ENCODE peak calls at places on chromosomes 12 and 14, in ten cellular contexts. Y is aorta, Z is prostate gland, D is MM.1S, C is gastrocnemius medialis, R is transverse colon, F is iPS DF 6.9, G is psoas muscle, E is GM23248, M is GM23338. T is an unnamed sample.

GRCh38 chr14:92657457-92658142 is 90.8 kb downstream of the LGMN start:
- DNase-seq in Z (no peak), R (peak; percentile 54), M (no peak), E (no peak), D (no peak), G (peak; percentile 51), Y (peak; percentile 80), C (peak; percentile 61), F (no peak), T (no peak)

GRCh38 chr12:95789126-95790024 is 1.2 kb downstream of the NTN4 start:
- DNase-seq in R (peak; percentile 17), F (no peak), Y (peak; percentile 84), D (no peak), E (peak; percentile 33), Z (peak; percentile 13), M (peak; percentile 71), G (peak; percentile 21), C (no peak), T (no peak)

GRCh38 chr14:55715889-55716288 is 135.9 kb downstream of the KTN1 start:
- DNase-seq in R (no peak), Z (no peak), G (peak; percentile 23), F (no peak), M (no peak), Y (no peak), D (no peak), C (peak; percentile 79), E (peak; percentile 96), T (no peak)

GRCh38 chr12:111154180-111154579 is 214.7 kb downstream of the PHETA1 start:
- DNase-seq in Y (no peak), F (no peak), G (no peak), Z (no peak), D (no peak), M (peak; percentile 60), R (no peak), C (no peak), E (peak; percentile 21), T (no peak)

GRCh38 chr12:53600490-53601295 is 25.5 kb downstream of the ATF7 start:
- DNase-seq in F (no peak), D (no peak), Z (no peak), C (no peak), M (no peak), G (no peak), Y (peak; percentile 31), R (no peak), E (no peak), T (no peak)

GRCh38 chr12:89856431-89856830 is 147.8 kb upstream of the ATP2B1 start:
- DNase-seq in D (peak; percentile 59), F (no peak), R (no peak), Y (no peak), Z (no peak), G (no peak), C (no peak), M (no peak), E (peak; percentile 78), T (no peak)

GRCh38 chr12:123288751-123289346 is 17.2 kb upstream of the CDK2AP1 start:
- DNase-seq in F (no peak), G (no peak), Z (no peak), R (no peak), E (no peak), Y (peak; percentile 67), D (no peak), M (no peak), C (no peak), T (no peak)

GRCh38 chr12:101115326-101115725 is 94.7 kb downstream of the SLC5A8 start:
- DNase-seq in D (no peak), R (no peak), M (no peak), F (no peak), Z (no peak), C (no peak), Y (no peak), E (no peak), G (no peak), T (no peak)

GRCh38 chr14:84789012-84789411 is 740.9 kb upstream of the FLRT2 start:
- DNase-seq in G (no peak), R (no peak), Z (no peak), E (no peak), C (no peak), F (no peak), D (no peak), Y (no peak), M (no peak), T (no peak)

GRCh38 chr12:22410497-22410896 is 76.0 kb upstream of the ST8SIA1 start:
- DNase-seq in R (no peak), Y (no peak), D (no peak), F (no peak), E (no peak), Z (peak; percentile 63), G (no peak), M (no peak), C (no peak), T (no peak)

GRCh38 chr14:40188006-40188405 is 755.8 kb upstream of the FBXO33 start:
- DNase-seq in Z (no peak), F (no peak), R (no peak), G (no peak), M (no peak), D (no peak), Y (no peak), E (peak; percentile 34), C (no peak), T (no peak)

GRCh38 chr14:72518809-72519377 is 375.0 kb downstream of the DPF3 start:
- DNase-seq in R (no peak), Y (no peak), F (no peak), G (no peak), Z (no peak), M (no peak), C (no peak), E (no peak), D (peak; percentile 79), T (no peak)

GRCh38 chr12:120216742-120217595 is 16.1 kb upstream of the RPLP0 start:
- DNase-seq in Y (no peak), R (no peak), E (no peak), C (no peak), M (peak; percentile 50), F (no peak), G (no peak), D (no peak), Z (no peak), T (no peak)

GRCh38 chr14:74585406-74586335 is 26.4 kb downstream of the LTBP2 start:
- DNase-seq in Y (peak; percentile 69), E (no peak), C (no peak), D (no peak), G (no peak), M (no peak), F (no peak), Z (no peak), R (no peak), T (no peak)

GRCh38 chr14:74584966-74585365 is 27.1 kb downstream of the LTBP2 start:
- DNase-seq in C (no peak), M (no peak), Y (peak; percentile 35), Z (no peak), D (no peak), R (no peak), F (no peak), E (no peak), G (no peak), T (no peak)

GRCh38 chr14:74587363-74587707 is 24.7 kb downstream of the LTBP2 start:
- DNase-seq in R (no peak), F (no peak), Y (no peak), M (no peak), C (no peak), D (no peak), E (no peak), G (peak; percentile 9), Z (no peak), T (no peak)

GRCh38 chr14:74589291-74589879 is 22.7 kb downstream of the LTBP2 start:
- DNase-seq in F (no peak), G (peak; percentile 8), D (no peak), E (no peak), Z (no peak), R (no peak), Y (no peak), C (no peak), M (no peak), T (no peak)

DNA sequence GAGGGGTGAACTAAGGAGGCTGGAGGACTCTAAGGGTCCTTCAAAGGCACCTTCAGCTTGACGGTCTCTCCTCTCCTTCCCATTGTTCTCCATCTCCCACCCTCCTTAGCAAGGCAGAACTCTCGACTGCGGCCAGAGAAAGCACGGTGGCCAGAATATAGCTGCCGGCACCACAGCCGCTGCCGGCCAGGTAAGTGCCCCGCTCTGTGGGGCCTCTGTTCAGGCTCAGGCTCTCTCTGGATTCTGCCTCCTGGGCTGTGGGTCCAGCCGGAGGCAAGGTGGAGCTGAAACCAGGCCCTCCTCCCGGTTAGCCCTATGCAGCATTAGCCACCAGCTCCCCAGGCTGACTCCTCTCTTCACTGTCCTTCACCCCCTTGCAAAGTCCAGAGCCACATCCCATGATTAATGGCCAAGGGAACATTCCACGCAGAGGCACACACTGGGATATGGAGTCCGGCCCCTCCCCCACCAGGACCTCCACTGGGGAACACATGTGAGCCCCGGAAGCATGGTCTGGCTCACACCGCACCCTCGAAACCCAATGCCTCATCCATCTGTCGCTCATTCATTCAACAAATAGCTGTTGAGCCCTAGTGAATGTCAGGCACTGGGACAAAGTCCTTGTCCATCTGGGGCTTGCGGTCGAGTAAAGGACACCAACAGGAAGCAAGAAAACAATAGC is 25.2 kb downstream of the LTBP2 start:
- DNase-seq in R (no peak), M (no peak), F (no peak), C (no peak), Z (no peak), G (peak; percentile 14), D (no peak), E (no peak), Y (peak; percentile 63), T (no peak)
- H3K27ac ChIP-seq in R (no peak overlapping the region), M (no peak overlapping the region), F (no peak overlapping the region), C (no peak overlapping the region), Z (no peak overlapping the region), G (no peak overlapping the region), D (no peak overlapping the region), E (no peak overlapping the region), Y (no peak overlapping the region), T (no peak overlapping the region)

GRCh38 chr12:2813573-2814185 is 1.2 kb downstream of the ITFG2 start:
- DNase-seq in G (no peak), R (peak; percentile 55), D (peak; percentile 80), Y (no peak), F (no peak), Z (peak; percentile 36), E (peak; percentile 91), M (peak; percentile 84), C (no peak), T (peak; percentile 35)
- H3K27ac ChIP-seq in G (peak overlapping the region; percentile 94), R (peak overlapping the region; percentile 90), D (peak overlapping the region; percentile 93), Y (no peak overlapping the region), F (no peak overlapping the region), Z (peak overlapping the region; percentile 92), E (peak overlapping the region; percentile 94), M (no peak overlapping the region), C (peak overlapping the region; percentile 92), T (peak overlapping the region; percentile 90)

DNA sequence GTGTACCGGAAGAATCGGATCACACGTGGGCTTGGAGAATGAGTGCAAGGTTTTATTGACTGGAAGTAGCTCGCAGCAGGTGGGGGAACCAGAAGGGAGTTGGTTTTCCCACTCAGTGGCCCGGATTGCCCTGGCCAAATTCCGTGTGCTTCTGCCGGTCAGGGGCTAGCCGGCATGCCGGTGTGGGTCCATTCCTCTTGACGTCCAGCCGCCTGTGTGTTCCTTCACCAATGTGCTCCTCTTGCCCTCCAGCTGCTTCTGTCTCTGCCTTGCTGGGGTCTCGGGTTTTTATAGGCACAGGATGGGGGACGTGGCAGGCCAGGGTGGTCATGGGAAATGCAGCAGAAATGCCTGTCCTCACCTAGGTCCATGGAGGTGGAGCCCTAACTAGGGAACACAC is 11.0 kb downstream of the MYRFL start:
- DNase-seq in G (no peak), Z (no peak), R (no peak), M (no peak), Y (peak; percentile 62), F (no peak), D (no peak), C (no peak), E (no peak), T (no peak)
- H3K27ac ChIP-seq in G (no peak overlapping the region), Z (no peak overlapping the region), R (no peak overlapping the region), M (no peak overlapping the region), Y (no peak overlapping the region), F (no peak overlapping the region), D (no peak overlapping the region), C (no peak overlapping the region), E (no peak overlapping the region), T (no peak overlapping the region)

GRCh38 chr14:81423504-81423903 is 23.4 kb upstream of the STON2 start:
- DNase-seq in M (no peak), G (peak; percentile 60), Z (no peak), C (peak; percentile 56), D (no peak), Y (no peak), F (no peak), E (no peak), R (no peak), T (no peak)
- H3K27ac ChIP-seq in M (no peak overlapping the region), G (peak overlapping the region; percentile 44), Z (no peak overlapping the region), C (peak overlapping the region; percentile 60), D (no peak overlapping the region), Y (no peak overlapping the region), F (no peak overlapping the region), E (no peak overlapping the region), R (peak overlapping the region; percentile 13), T (no peak overlapping the region)

T was measured in CD4-positive, CD25-positive, alpha-beta regulatory T cell.